ENCODE peak calls at places on chromosome 12, in six cellular contexts. U is neural crest cell; P is HFF-Myc; L is GM12878; V is endothelial cell of umbilical vein; Z is CD4-positive, alpha-beta T cell. G is an unnamed sample.

GRCh38 chr12:114263031-114263825 is 142.7 kb downstream of the TBX5 start:
- DNase-seq in U (no peak), P (no peak), L (no peak), V (no peak), Z (no peak), G (no peak)

GRCh38 chr12:29309320-29309902 is 71.6 kb downstream of the ERGIC2 start:
- DNase-seq in U (no peak), P (peak; percentile 2), L (no peak), V (peak; percentile 8), Z (no peak), G (peak; percentile 18)

GRCh38 chr12:102024765-102025164 is 37.0 kb downstream of the WASHC3 start:
- DNase-seq in U (no peak), P (no peak), L (no peak), V (peak; percentile 29), Z (no peak), G (no peak)

GRCh38 chr12:20463920-20464524 is 95.7 kb downstream of the PDE3A start:
- DNase-seq in U (no peak), P (no peak), L (no peak), V (peak; percentile 44), Z (no peak), G (peak; percentile 33)

GRCh38 chr12:10169094-10169493 is 2.8 kb downstream of the OLR1 start:
- DNase-seq in U (no peak), P (no peak), L (no peak), V (no peak), Z (no peak), G (no peak)

GRCh38 chr12:5375547-5376295 is 56.2 kb upstream of the NTF3 start:
- DNase-seq in U (no peak), P (no peak), L (no peak), V (no peak), Z (no peak), G (no peak)

GRCh38 chr12:65306603-65307501 is 28.4 kb downstream of the MSRB3 start:
- DNase-seq in U (peak; percentile 23), P (no peak), L (no peak), V (peak; percentile 83), Z (no peak), G (peak; percentile 88)

GRCh38 chr12:75505706-75506312 is 5.6 kb downstream of the KRR1 start:
- DNase-seq in U (no peak), P (no peak), L (no peak), V (peak; percentile 60), Z (no peak), G (peak; percentile 39)

GRCh38 chr12:76276499-76277151 is 71.6 kb downstream of the BBS10 start:
- DNase-seq in U (no peak), P (no peak), L (no peak), V (no peak), Z (no peak), G (no peak)

GRCh38 chr12:57845478-57846284 is 848 bp downstream of the CTDSP2 start:
- DNase-seq in U (peak; percentile 52), P (no peak), L (no peak), V (peak; percentile 54), Z (peak; percentile 54), G (peak; percentile 70)

GRCh38 chr12:10511756-10512355 is 6.2 kb downstream of the EIF2S3B start:
- DNase-seq in U (no peak), P (no peak), L (no peak), V (no peak), Z (no peak), G (no peak)

GRCh38 chr12:79409562-79409961 is 281.2 kb downstream of the PAWR start:
- DNase-seq in U (no peak), P (peak; percentile 52), L (no peak), V (peak; percentile 37), Z (no peak), G (peak; percentile 50)

GRCh38 chr12:70826156-70826555 is 94.4 kb downstream of the PTPRR start:
- DNase-seq in U (no peak), P (no peak), L (no peak), V (no peak), Z (no peak), G (no peak)

GRCh38 chr12:3658327-3659163 is 94.4 kb downstream of the CRACR2A start:
- DNase-seq in U (peak; percentile 53), P (no peak), L (no peak), V (peak; percentile 20), Z (peak; percentile 10), G (peak; percentile 70)

GRCh38 chr12:124094733-124095132 is 121.7 kb downstream of the ZNF664 start:
- DNase-seq in U (no peak), P (no peak), L (no peak), V (no peak), Z (no peak), G (no peak)

GRCh38 chr12:123063535-123063934 is 83.1 kb downstream of the ARL6IP4 start:
- DNase-seq in U (peak; percentile 16), P (no peak), L (no peak), V (no peak), Z (no peak), G (peak; percentile 49)

GRCh38 chr12:54680374-54680773 is 32.2 kb upstream of the DCD start:
- DNase-seq in U (no peak), P (peak; percentile 7), L (no peak), V (no peak), Z (no peak), G (peak; percentile 42)
- TF ChIP-seq CTCF in U (peak; percentile 57), P (peak; percentile 50), L (peak; percentile 55), V (peak; percentile 40), Z (peak; percentile 48), G (peak; percentile 62)

GRCh38 chr12:95248095-95248494 is 30.5 kb downstream of the VEZT start:
- DNase-seq in U (no peak), P (no peak), L (no peak), V (no peak), Z (no peak), G (no peak)

GRCh38 chr12:95257541-95257940 is 39.9 kb downstream of the VEZT start:
- DNase-seq in U (no peak), P (no peak), L (no peak), V (no peak), Z (no peak), G (no peak)

GRCh38 chr12:95258146-95258545 is 40.5 kb downstream of the VEZT start:
- DNase-seq in U (no peak), P (no peak), L (no peak), V (no peak), Z (no peak), G (no peak)

GRCh38 chr12:95248604-95249355 is 31.2 kb downstream of the VEZT start:
- DNase-seq in U (no peak), P (peak; percentile 44), L (no peak), V (peak; percentile 18), Z (no peak), G (peak; percentile 54)

GRCh38 chr12:95253386-95253785 is 35.8 kb downstream of the VEZT start:
- DNase-seq in U (no peak), P (no peak), L (no peak), V (no peak), Z (no peak), G (no peak)
- TF ChIP-seq CTCF in U (no peak), P (no peak), L (no peak), V (no peak), Z (no peak), G (no peak)

GRCh38 chr12:54389139-54389508 is 4.6 kb upstream of the ZNF385A start:
- DNase-seq in U (no peak), P (no peak), L (no peak), V (no peak), Z (no peak), G (no peak)
- TF ChIP-seq CTCF in U (no peak), P (no peak), L (no peak), V (no peak), Z (no peak), G (no peak)

GRCh38 chr12:53383258-53383657 is 3.3 kb downstream of the SP1 start:
- DNase-seq in U (no peak), P (no peak), L (no peak), V (no peak), Z (no peak), G (no peak)

GRCh38 chr12:53379389-53380103 is 430 bp upstream of the SP1 start:
- DNase-seq in U (peak; percentile 98), P (peak; percentile 100), L (peak; percentile 100), V (peak; percentile 100), Z (peak; percentile 88), G (peak; percentile 100)

GRCh38 chr12:53380104-53380796 is at the start of gene SP1:
- DNase-seq in U (peak; percentile 63), P (no peak), L (peak; percentile 62), V (peak; percentile 88), Z (peak; percentile 99), G (peak; percentile 95)

GRCh38 chr12:53380797-53381738 is 1.1 kb downstream of the SP1 start:
- DNase-seq in U (no peak), P (no peak), L (no peak), V (peak; percentile 41), Z (no peak), G (no peak)

GRCh38 chr12:53381739-53382630 is 2.0 kb downstream of the SP1 start:
- DNase-seq in U (peak; percentile 22), P (no peak), L (peak; percentile 63), V (peak; percentile 45), Z (peak; percentile 28), G (peak; percentile 72)
- TF ChIP-seq CTCF in U (peak; percentile 59), P (peak; percentile 51), L (peak; percentile 60), V (peak; percentile 36), Z (peak; percentile 24), G (peak; percentile 59)